ENCODE peak calls at places on chromosomes 2 and 18, in six cellular contexts. V is pons, E is T-helper 2 cell, D is NCI-H146, N is K562, X is neural crest cell. Q is an unnamed sample.

GRCh38 chr2:174247474-174248186 is 702 bp downstream of the OLA1 start:
- DNase-seq in V (peak; percentile 25), E (no peak), D (peak; percentile 42), N (no peak), X (no peak), Q (no peak)

GRCh38 chr2:160381425-160381951 is 112.1 kb downstream of the RBMS1 start:
- DNase-seq in V (no peak), E (no peak), D (no peak), N (no peak), X (no peak), Q (no peak)

GRCh38 chr2:67388680-67389079 is 8.5 kb upstream of the ETAA1 start:
- DNase-seq in V (no peak), E (no peak), D (no peak), N (no peak), X (no peak), Q (no peak)

GRCh38 chr2:213119061-213119809 is 32.2 kb downstream of the IKZF2 start:
- DNase-seq in V (no peak), E (peak; percentile 20), D (no peak), N (no peak), X (no peak), Q (no peak)

GRCh38 chr18:25345432-25345831 is 6.5 kb downstream of the ZNF521 start:
- DNase-seq in V (peak; percentile 10), E (no peak), D (no peak), N (no peak), X (no peak), Q (no peak)

GRCh38 chr2:42926438-42927333 is 134.3 kb upstream of the HAAO start:
- DNase-seq in V (no peak), E (no peak), D (peak; percentile 45), N (no peak), X (no peak), Q (no peak)

GRCh38 chr18:31675404-31675803 is 9.0 kb downstream of the B4GALT6 start:
- DNase-seq in V (no peak), E (no peak), D (no peak), N (no peak), X (no peak), Q (no peak)

GRCh38 chr2:9199716-9200633 is 6.6 kb upstream of the ASAP2 start:
- DNase-seq in V (no peak), E (no peak), D (no peak), N (no peak), X (no peak), Q (no peak)

GRCh38 chr2:170148161-170148560 is 29.8 kb upstream of the MYO3B start:
- DNase-seq in V (no peak), E (no peak), D (no peak), N (no peak), X (no peak), Q (no peak)

GRCh38 chr18:45588284-45588683 is 27.0 kb upstream of the SLC14A2 start:
- DNase-seq in V (no peak), E (no peak), D (no peak), N (no peak), X (no peak), Q (no peak)

GRCh38 chr2:4354164-4354563 is 650.8 kb downstream of the DCDC2C start:
- DNase-seq in V (no peak), E (no peak), D (no peak), N (no peak), X (no peak), Q (no peak)

GRCh38 chr2:121489944-121490585 is 40.6 kb upstream of the RNU4ATAC start:
- DNase-seq in V (no peak), E (no peak), D (peak; percentile 53), N (no peak), X (no peak), Q (no peak)

GRCh38 chr2:176678571-176678970 is 409.3 kb downstream of the MTX2 start:
- DNase-seq in V (no peak), E (no peak), D (no peak), N (no peak), X (no peak), Q (no peak)

GRCh38 chr2:75616933-75617332 is 29.6 kb upstream of the MRPL19 start:
- DNase-seq in V (no peak), E (no peak), D (no peak), N (no peak), X (no peak), Q (no peak)

GRCh38 chr2:178271629-178272333 is 77.5 kb downstream of the OSBPL6 start:
- DNase-seq in V (peak; percentile 47), E (no peak), D (no peak), N (no peak), X (no peak), Q (peak; percentile 34)

GRCh38 chr2:40227200-40227599 is 224.7 kb downstream of the SLC8A1 start:
- DNase-seq in V (no peak), E (no peak), D (peak; percentile 72), N (no peak), X (no peak), Q (no peak)

GRCh38 chr2:182767578-182767977 is 51.5 kb downstream of the DNAJC10 start:
- DNase-seq in V (no peak), E (no peak), D (no peak), N (no peak), X (no peak), Q (no peak)

GRCh38 chr2:181785677-181786344 is 105.5 kb upstream of the NEUROD1 start:
- DNase-seq in V (no peak), E (no peak), D (no peak), N (no peak), X (no peak), Q (no peak)